ENCODE peak calls at places on chromosomes 1 and 21, in eight cellular contexts. P is glutamatergic neuron; G is nucleus accumbens; O is stimulated activated CD4-positive, alpha-beta T cell treated with anti-CD3 and anti-CD28 coated beads, Interleukin-12 subunit alpha, Interleukin-12 subunit beta, amount 100 ng/mL, for 24 hours; K is stimulated activated CD8-positive, alpha-beta memory T cell treated with anti-CD3 and anti-CD28 coated beads, Interleukin-15, amount 100 ng/mL, for 4 hours; N is effector CD4-positive, alpha-beta T cell; B is HTR-8/SVneo; T is left lobe of liver. W is an unnamed sample.
A peak's percentile ranks its signal among the peaks of the same experiment; 100 is the strongest.

GRCh38 chr1:44628962-44629756 is 45.1 kb downstream of the TMEM53 start:
- DNase-seq in K (no peak), P (no peak), O (no peak), B (no peak), T (no peak), G (no peak), N (no peak), W (no peak)

GRCh38 chr1:94281361-94282142 is 44.2 kb upstream of the ARHGAP29 start:
- DNase-seq in B (no peak), O (no peak), T (no peak), P (no peak), K (no peak), G (no peak), N (no peak), W (no peak)

GRCh38 chr1:12114916-12115315 is 51.8 kb downstream of the TNFRSF8 start:
- DNase-seq in P (no peak), B (no peak), G (no peak), T (no peak), K (no peak), O (no peak), N (no peak), W (no peak)

GRCh38 chr1:156090138-156090821 is 8.0 kb upstream of the MEX3A start:
- DNase-seq in B (no peak), N (no peak), O (no peak), K (no peak), G (no peak), P (no peak), T (no peak), W (no peak)

GRCh38 chr1:21933397-21934248 is 3.5 kb downstream of the HSPG2 start:
- DNase-seq in K (no peak), G (no peak), B (no peak), N (no peak), P (no peak), O (no peak), T (peak; percentile 54), W (no peak)

GRCh38 chr1:32798679-32799416 is 18.3 kb downstream of the YARS1 start:
- DNase-seq in K (no peak), P (no peak), N (peak; percentile 12), T (no peak), B (no peak), G (no peak), O (no peak), W (no peak)

GRCh38 chr1:116794804-116795481 is 40.7 kb downstream of the CD2 start:
- DNase-seq in K (no peak), G (no peak), N (no peak), O (no peak), T (no peak), P (no peak), B (no peak), W (no peak)

GRCh38 chr1:119125874-119126273 is 14.6 kb downstream of the WARS2 start:
- DNase-seq in P (no peak), T (no peak), K (no peak), B (no peak), G (no peak), O (no peak), N (no peak), W (no peak)

GRCh38 chr21:9758141-9758540 is 763.2 kb upstream of the TPTE start:
- DNase-seq in K (no peak), B (no peak), P (no peak), T (no peak), N (no peak), O (no peak), G (no peak), W (no peak)

GRCh38 chr1:45669859-45670655 is 16.3 kb downstream of the GPBP1L1 start:
- DNase-seq in G (no peak), P (no peak), K (no peak), N (no peak), O (no peak), B (no peak), T (no peak), W (no peak)

GRCh38 chr1:247212012-247212411 is 40.2 kb upstream of the ZNF124 start:
- DNase-seq in O (no peak), K (no peak), B (no peak), T (no peak), N (no peak), P (no peak), G (no peak), W (no peak)

GRCh38 chr1:39754026-39754569 is 15.4 kb downstream of the PPIE start:
- DNase-seq in B (no peak), N (no peak), G (no peak), T (peak; percentile 4), K (no peak), O (no peak), P (no peak), W (no peak)

GRCh38 chr1:164495915-164496314 is 63.1 kb upstream of the PBX1 start:
- DNase-seq in B (no peak), P (no peak), K (no peak), O (no peak), G (no peak), N (no peak), T (no peak), W (no peak)

GRCh38 chr1:165877411-165877810 is 50.0 kb downstream of the UCK2 start:
- DNase-seq in O (no peak), P (no peak), T (no peak), B (no peak), N (no peak), G (no peak), K (no peak), W (no peak)

GRCh38 chr21:45074818-45075605 is 632 bp downstream of the ADARB1 start:
- DNase-seq in G (no peak), O (peak; percentile 28), N (no peak), P (peak; percentile 45), T (no peak), B (no peak), K (no peak), W (no peak)

GRCh38 chr1:54990916-54991315 is 7.8 kb upstream of the BSND start:
- DNase-seq in G (no peak), P (no peak), B (no peak), K (no peak), O (no peak), T (no peak), N (no peak), W (no peak)

GRCh38 chr21:42561742-42562141 is 48.1 kb downstream of the SLC37A1 start:
- DNase-seq in G (no peak), K (no peak), O (no peak), P (peak; percentile 9), B (no peak), N (no peak), T (no peak), W (peak; percentile 65)

GRCh38 chr1:230094746-230095145 is 27.7 kb downstream of the GALNT2 start:
- DNase-seq in B (no peak), G (no peak), P (no peak), O (no peak), T (no peak), K (no peak), N (no peak), W (no peak)

GRCh38 chr21:23578027-23578426 is 2029.3 kb downstream of the MRPL39 start:
- DNase-seq in P (no peak), O (no peak), T (no peak), B (no peak), K (no peak), N (no peak), G (no peak), W (no peak)

GRCh38 chr21:43355925-43356289 is 71.0 kb downstream of the SIK1 start:
- DNase-seq in K (no peak), G (no peak), P (no peak), O (no peak), T (no peak), N (no peak), B (no peak), W (no peak)

GRCh38 chr21:17513214-17514123 is 626 bp downstream of the CXADR start:
- DNase-seq in K (no peak), O (peak; percentile 10), N (peak; percentile 4), P (peak; percentile 58), B (peak; percentile 23), G (peak; percentile 61), T (peak; percentile 62), W (no peak)

GRCh38 chr1:7388488-7389185 is 382.5 kb upstream of the VAMP3 start:
- DNase-seq in N (no peak), G (peak; percentile 29), P (no peak), T (peak; percentile 40), K (no peak), B (no peak), O (no peak), W (peak; percentile 75)

GRCh38 chr1:186442651-186443114 is 18.2 kb downstream of the PDC start:
- DNase-seq in P (no peak), G (no peak), N (no peak), B (peak; percentile 3), K (no peak), O (no peak), T (no peak), W (no peak)

GRCh38 chr1:58929667-58930325 is 145.9 kb upstream of the JUN start:
- DNase-seq in T (no peak), K (peak; percentile 54), G (no peak), N (peak; percentile 16), O (peak; percentile 39), P (no peak), B (no peak), W (no peak)

GRCh38 chr1:234143681-234144080 is 229.6 kb upstream of the COA6 start:
- DNase-seq in B (no peak), O (no peak), K (no peak), N (no peak), T (no peak), G (no peak), P (no peak), W (no peak)

GRCh38 chr1:229155472-229155871 is 115.4 kb upstream of the RAB4A start:
- DNase-seq in K (no peak), T (no peak), G (no peak), P (no peak), O (peak; percentile 14), B (no peak), N (no peak), W (no peak)

GRCh38 chr21:43597845-43598244 is 61.4 kb downstream of the HSF2BP start:
- DNase-seq in G (no peak), K (no peak), P (no peak), O (no peak), B (no peak), T (no peak), N (no peak), W (no peak)

GRCh38 chr1:113783254-113784103 is 24.2 kb upstream of the PHTF1 start:
- DNase-seq in B (no peak), K (no peak), O (no peak), P (no peak), G (no peak), T (no peak), N (peak; percentile 38), W (no peak)

GRCh38 chr1:207004931-207005830 is 27.4 kb downstream of the C1orf116 start:
- DNase-seq in K (no peak), B (peak; percentile 77), O (peak; percentile 32), N (peak; percentile 19), T (no peak), P (peak; percentile 59), G (no peak), W (no peak)

GRCh38 chr1:177780096-177780700 is 189.7 kb downstream of the SEC16B start:
- DNase-seq in O (no peak), T (no peak), B (peak; percentile 20), N (no peak), G (no peak), P (no peak), K (no peak), W (no peak)

GRCh38 chr1:247332215-247332900 is 691 bp upstream of the ZNF496 start:
- DNase-seq in K (no peak), O (peak; percentile 45), G (peak; percentile 40), P (peak; percentile 73), B (peak; percentile 44), T (peak; percentile 49), N (peak; percentile 21), W (no peak)

GRCh38 chr21:17903929-17904639 is 84.9 kb upstream of the C21orf91 start:
- DNase-seq in N (no peak), G (no peak), B (no peak), T (no peak), P (no peak), O (no peak), K (no peak), W (no peak)

GRCh38 chr21:36477559-36477958 is 2.4 kb downstream of the CLDN14 start:
- DNase-seq in T (no peak), G (no peak), P (no peak), O (no peak), N (no peak), K (no peak), B (no peak), W (no peak)

W was measured in suprapubic skin.